ENCODE peak calls at places on chromosomes 2 and 18, in four cellular contexts. L is SJSA1, Z is foreskin keratinocyte, U is RWPE1. X is an unnamed sample.

GRCh38 chr2:170714156-170715061 is 728 bp upstream of the SP5 start:
- DNase-seq in L (peak), Z (no peak), U (peak), X (no peak)

GRCh38 chr2:20188851-20189250 is 36.1 kb downstream of the SDC1 start:
- DNase-seq in L (no peak), Z (no peak), U (no peak), X (no peak)

GRCh38 chr2:183035954-183036669 is 2.1 kb downstream of the NCKAP1 start:
- DNase-seq in L (no peak), Z (no peak), U (no peak), X (no peak)

GRCh38 chr2:100365434-100365833 is 43.1 kb upstream of the LONRF2 start:
- DNase-seq in L (no peak), Z (peak), U (peak), X (peak)

GRCh38 chr2:696999-697627 is 19.9 kb upstream of the TMEM18 start:
- DNase-seq in L (no peak), Z (no peak), U (peak), X (no peak)

GRCh38 chr2:73970268-73970803 is 14.4 kb upstream of the TET3 start:
- DNase-seq in L (no peak), Z (no peak), U (no peak), X (no peak)

GRCh38 chr2:216827073-216827725 is 32.7 kb downstream of the TNP1 start:
- DNase-seq in L (no peak), Z (no peak), U (no peak), X (no peak)

GRCh38 chr2:65952966-65953365 is 482.0 kb upstream of the MEIS1 start:
- DNase-seq in L (no peak), Z (peak), U (no peak), X (no peak)

GRCh38 chr2:70827388-70827787 is 7.0 kb upstream of the CLEC4F start:
- DNase-seq in L (no peak), Z (no peak), U (no peak), X (no peak)

GRCh38 chr2:130767408-130767775 is 12.1 kb downstream of the AMER3 start:
- DNase-seq in L (no peak), Z (no peak), U (no peak), X (no peak)

GRCh38 chr2:85790499-85790898 is 36.7 kb downstream of the ATOH8 start:
- DNase-seq in L (no peak), Z (no peak), U (no peak), X (no peak)

GRCh38 chr2:182589121-182589520 is 126.9 kb upstream of the DNAJC10 start:
- DNase-seq in L (no peak), Z (no peak), U (no peak), X (no peak)

GRCh38 chr2:200765139-200765951 is 46.4 kb upstream of the BZW1 start:
- DNase-seq in L (peak), Z (peak), U (peak), X (peak)

GRCh38 chr2:122706757-122707223 is 951.3 kb downstream of the TSN start:
- DNase-seq in L (no peak), Z (no peak), U (no peak), X (no peak)

GRCh38 chr2:19125876-19126275 is 232.5 kb downstream of the OSR1 start:
- DNase-seq in L (no peak), Z (no peak), U (no peak), X (no peak)

GRCh38 chr18:63553117-63553516 is 10.9 kb downstream of the SERPINB12 start:
- DNase-seq in L (no peak), Z (peak), U (peak), X (peak)

GRCh38 chr2:69013837-69014796 is 1.1 kb downstream of the ANTXR1 start:
- DNase-seq in L (no peak), Z (no peak), U (no peak), X (no peak)

GRCh38 chr2:228507870-228508269 is 326.4 kb upstream of the SPHKAP start:
- DNase-seq in L (no peak), Z (no peak), U (no peak), X (no peak)

GRCh38 chr2:85503168-85503610 is 35.8 kb upstream of the MAT2A start:
- DNase-seq in L (no peak), Z (peak), U (no peak), X (no peak)

GRCh38 chr2:88429929-88430328 is 22.6 kb downstream of the FOXI3 start:
- DNase-seq in L (no peak), Z (no peak), U (no peak), X (no peak)

GRCh38 chr18:58671941-58672565 is 788 bp downstream of the MALT1 start:
- DNase-seq in L (no peak), Z (no peak), U (peak), X (no peak)

GRCh38 chr18:77366725-77367641 is 117.3 kb downstream of the GALR1 start:
- DNase-seq in L (peak), Z (no peak), U (peak), X (peak)

GRCh38 chr18:44320619-44321460 is 359.8 kb upstream of the SETBP1 start:
- DNase-seq in L (no peak), Z (no peak), U (no peak), X (no peak)

GRCh38 chr2:196640031-196640548 is 575 bp downstream of the CCDC150 start:
- DNase-seq in L (no peak), Z (no peak), U (no peak), X (no peak)

GRCh38 chr2:46236006-46236875 is 61.0 kb upstream of the EPAS1 start:
- DNase-seq in L (no peak), Z (no peak), U (no peak), X (no peak)

GRCh38 chr2:215611609-215612386 is 175.9 kb upstream of the FN1 start:
- DNase-seq in L (no peak), Z (no peak), U (no peak), X (no peak)

GRCh38 chr2:8628179-8628869 is 53.5 kb upstream of the ID2 start:
- DNase-seq in L (no peak), Z (no peak), U (no peak), X (no peak)

GRCh38 chr2:216839626-216840132 is 20.2 kb downstream of the TNP1 start:
- DNase-seq in L (no peak), Z (no peak), U (no peak), X (no peak)

GRCh38 chr2:196136151-196136550 is 35.2 kb downstream of the STK17B start:
- DNase-seq in L (no peak), Z (no peak), U (no peak), X (no peak)

GRCh38 chr2:170847716-170848115 is 31.0 kb downstream of the GAD1 start:
- DNase-seq in L (no peak), Z (no peak), U (no peak), X (no peak)

GRCh38 chr2:46018773-46019593 is 278.2 kb upstream of the EPAS1 start:
- DNase-seq in L (no peak), Z (no peak), U (no peak), X (no peak)

GRCh38 chr2:121644715-121645114 is 4.5 kb downstream of the CLASP1 start:
- DNase-seq in L (no peak), Z (no peak), U (no peak), X (no peak)

GRCh38 chr18:26515643-26516495 is 32.5 kb downstream of the KCTD1 start:
- DNase-seq in L (no peak), Z (no peak), U (no peak), X (no peak)

GRCh38 chr2:185811580-185811979 is 73.0 kb downstream of the FSIP2 start:
- DNase-seq in L (no peak), Z (no peak), U (no peak), X (no peak)

GRCh38 chr2:58146707-58147106 is 94.4 kb downstream of the FANCL start:
- DNase-seq in L (no peak), Z (peak), U (peak), X (no peak)

GRCh38 chr2:110979834-110980612 is 140.7 kb upstream of the BCL2L11 start:
- DNase-seq in L (no peak), Z (no peak), U (peak), X (no peak)

GRCh38 chr2:162574615-162575452 is 230.9 kb downstream of the GCA start:
- DNase-seq in L (no peak), Z (no peak), U (no peak), X (no peak)

DNA sequence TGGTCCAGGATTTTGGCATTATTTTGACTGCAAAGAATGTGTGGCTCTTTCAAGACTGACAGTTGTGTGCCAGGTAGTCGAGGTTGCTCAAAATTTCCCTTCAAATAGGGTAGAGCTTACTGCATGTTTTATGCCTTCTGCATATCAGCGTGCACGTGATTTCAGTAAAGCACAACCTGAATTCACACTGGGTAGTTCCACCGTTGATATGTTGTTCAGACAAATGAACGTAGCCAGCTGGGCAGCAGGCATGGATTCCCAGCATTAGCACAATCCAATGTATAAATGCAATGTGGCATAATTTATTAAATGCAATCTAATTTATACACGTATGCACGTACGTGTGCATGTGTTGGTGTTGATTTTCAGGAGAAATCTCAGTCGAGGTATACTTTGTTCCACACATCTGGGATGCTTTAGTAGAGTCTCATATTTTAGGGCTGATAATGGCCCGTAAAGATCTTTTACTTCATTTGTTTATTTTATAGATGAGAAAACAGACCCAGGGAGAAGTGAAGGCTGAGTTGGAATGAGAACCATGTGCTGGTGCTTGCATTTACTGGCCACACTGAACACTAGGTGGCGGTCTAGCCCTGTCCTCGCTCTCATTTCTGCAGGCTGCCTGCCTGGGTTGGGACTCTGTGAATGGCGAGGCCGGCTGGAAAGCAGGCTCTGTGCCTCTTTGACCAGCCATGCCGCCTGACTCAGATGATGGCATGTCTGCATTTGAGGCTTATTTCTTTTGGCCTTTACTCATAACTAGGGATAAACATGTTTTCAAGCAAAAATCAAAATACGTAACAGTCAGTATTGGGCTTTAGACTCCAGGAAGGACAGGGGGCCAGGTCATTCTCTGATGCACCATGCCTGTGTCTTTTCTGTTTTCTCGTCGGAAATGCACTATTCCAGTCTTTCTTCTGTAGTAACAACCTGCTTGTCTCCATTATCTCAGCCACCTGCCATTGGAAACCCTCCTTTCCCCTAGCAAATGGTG is 120.4 kb downstream of the RNF144A start:
- DNase-seq in L (peak), Z (no peak), U (peak), X (no peak)
- H3K27ac ChIP-seq in L (no peak), Z (no peak), U (no peak), X (no peak)

DNA sequence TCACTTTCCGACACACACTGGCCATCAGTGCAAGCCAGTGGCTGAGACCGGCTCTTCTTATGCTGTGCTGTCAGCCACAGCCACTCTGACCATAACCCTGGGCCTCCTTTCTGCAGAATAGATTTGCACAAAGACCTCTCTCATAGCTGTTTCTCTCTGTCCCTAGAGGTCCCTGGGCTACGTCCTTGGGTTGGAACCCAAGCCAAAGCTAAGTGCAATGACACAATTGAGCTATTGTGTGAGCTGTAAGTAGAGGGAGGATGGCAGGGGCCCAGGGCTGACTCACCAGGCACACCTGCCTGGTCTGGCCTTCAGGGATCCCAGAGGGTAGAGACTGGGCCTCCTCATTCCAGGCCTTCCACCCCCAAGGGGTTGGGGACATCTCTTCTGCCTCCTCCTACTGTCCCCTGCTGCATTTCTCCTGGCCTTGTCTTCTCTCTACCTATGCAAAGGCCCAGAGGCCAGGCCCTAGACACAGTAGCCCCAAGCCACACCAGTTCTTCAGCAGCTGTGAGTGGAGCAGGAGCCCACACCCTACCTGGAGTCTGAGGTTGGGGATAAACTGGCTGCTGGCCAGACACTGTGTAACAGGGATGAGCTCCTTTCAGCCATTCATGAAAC is 174.6 kb downstream of the NCK2 start:
- DNase-seq in L (no peak), Z (peak), U (peak), X (no peak)
- H3K27ac ChIP-seq in L (no peak), Z (no peak), U (no peak), X (peak)

DNA sequence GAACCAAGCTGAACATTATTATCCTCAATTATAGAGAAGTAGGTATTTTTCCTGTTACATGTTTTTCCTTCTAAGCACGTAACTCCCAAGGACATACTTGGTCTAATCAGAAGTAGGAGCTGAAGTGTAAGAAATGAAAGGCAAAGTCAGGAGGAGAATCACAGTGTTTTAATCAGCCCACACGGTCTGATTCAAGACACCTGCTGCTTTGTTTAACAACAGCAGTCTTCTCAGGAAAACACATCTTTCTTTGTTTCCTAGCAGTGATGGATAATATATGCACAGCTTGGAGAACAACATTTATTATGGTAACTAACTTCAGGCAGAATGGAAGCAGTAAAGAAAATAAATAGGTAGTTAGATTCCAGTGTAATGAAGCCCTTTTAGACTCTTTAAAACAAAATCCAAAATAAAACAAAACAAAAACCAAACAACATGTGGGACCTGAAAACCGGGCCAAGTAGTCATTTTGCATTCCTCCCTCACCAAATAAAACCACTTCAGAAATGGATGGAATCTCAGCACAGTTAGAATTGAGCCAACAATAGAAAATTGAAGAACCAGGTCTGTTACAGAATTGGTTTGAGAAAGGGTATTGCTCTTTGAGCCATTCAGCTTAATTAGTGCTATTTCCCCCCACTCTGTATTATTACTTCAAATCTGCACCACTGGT is 61.1 kb upstream of the UGP2 start:
- DNase-seq in L (no peak), Z (no peak), U (no peak), X (no peak)
- H3K27ac ChIP-seq in L (no peak), Z (no peak), U (no peak), X (no peak)

DNA sequence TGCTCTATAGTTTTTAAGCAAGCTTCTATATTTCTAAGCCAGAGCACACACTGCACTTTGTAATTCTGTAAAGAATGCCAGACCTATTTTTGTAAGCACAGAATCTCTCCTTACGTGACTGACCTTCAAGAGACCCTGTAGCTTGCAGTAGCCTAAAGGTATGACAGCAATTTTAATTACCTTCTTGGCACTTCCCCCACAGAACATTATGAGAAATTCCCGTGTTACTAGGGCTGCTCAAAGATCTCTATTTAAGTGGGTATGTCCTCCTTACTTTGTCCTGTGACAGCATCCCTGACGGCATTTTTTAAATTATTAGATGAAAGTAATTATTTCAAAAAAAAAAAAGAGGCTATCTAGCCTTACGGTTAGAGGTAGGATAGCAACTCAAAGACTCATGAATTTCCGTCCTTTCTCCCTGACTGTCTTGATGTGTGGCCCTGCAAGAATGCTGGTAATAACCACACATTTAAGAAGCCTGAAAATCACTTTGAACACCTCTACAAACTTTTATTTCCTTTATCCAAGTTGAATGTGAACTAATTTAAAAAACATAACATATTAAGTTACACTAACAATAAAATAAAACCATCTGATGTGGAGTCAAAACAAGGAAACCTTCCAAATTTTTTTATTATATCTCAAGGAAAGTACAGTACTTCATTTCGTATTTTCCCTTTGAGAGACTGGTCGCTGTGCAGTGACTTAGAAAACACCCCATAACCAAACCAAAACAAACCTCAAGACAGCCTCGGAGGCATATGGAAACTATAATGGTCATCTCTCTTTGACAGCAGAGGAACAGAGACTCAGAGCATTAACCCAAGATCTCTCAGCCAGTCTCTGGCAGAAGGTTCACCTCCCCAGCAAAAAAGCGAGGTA is 54.9 kb downstream of the THUMPD2 start:
- DNase-seq in L (no peak), Z (no peak), U (no peak), X (no peak)
- H3K27ac ChIP-seq in L (peak), Z (no peak), U (no peak), X (peak)

X was measured in epithelial cell of prostate.